ENCODE peak calls at places on chromosomes 7 and 10, in four cellular contexts. H is SHP77, S is T-cell, L is hepatocyte. P is an unnamed sample.

GRCh38 chr7:104980969-104981670 is 32.9 kb upstream of the KMT2E start:
- DNase-seq in L (peak; percentile 81), H (peak; percentile 47), S (peak; percentile 24), P (no peak)

GRCh38 chr10:104576611-104577010 is 64.5 kb upstream of the SORCS3 start:
- DNase-seq in S (no peak), H (no peak), L (no peak), P (no peak)

GRCh38 chr10:80462986-80463741 is 9.1 kb downstream of the TSPAN14 start:
- DNase-seq in L (no peak), S (no peak), H (no peak), P (no peak)

GRCh38 chr7:149199234-149199990 is 4.1 kb downstream of the ZNF282 start:
- DNase-seq in S (no peak), H (no peak), L (no peak), P (no peak)

GRCh38 chr10:27192284-27192683 is 37.1 kb downstream of the MASTL start:
- DNase-seq in L (peak; percentile 25), S (no peak), H (no peak), P (no peak)

GRCh38 chr10:132571565-132572544 is 34.3 kb downstream of the INPP5A start:
- DNase-seq in H (peak; percentile 49), S (no peak), L (peak; percentile 89), P (peak; percentile 37)

GRCh38 chr10:78764436-78764835 is 304.3 kb upstream of the ZMIZ1 start:
- DNase-seq in L (no peak), S (no peak), H (no peak), P (no peak)

GRCh38 chr10:13834581-13835286 is 248.0 kb downstream of the PRPF18 start:
- DNase-seq in H (no peak), S (no peak), L (no peak), P (no peak)

GRCh38 chr10:110825510-110825909 is 46.2 kb upstream of the PDCD4 start:
- DNase-seq in S (no peak), L (no peak), H (no peak), P (no peak)

GRCh38 chr10:46558411-46559185 is 2.1 kb upstream of the GPRIN2 start:
- DNase-seq in S (peak; percentile 1), L (no peak), H (no peak), P (no peak)